ENCODE peak calls at places on chromosomes 5 and 9, in four cellular contexts. One of them, this sample, is unnamed.

GRCh38 chr5:96537386-96537785 is 104.3 kb upstream of the PCSK1 start:
- DNase-seq in CD4-positive, alpha-beta T cell: no peak
- DNase-seq in prostate gland: no peak
- DNase-seq in fibroblast of lung: peak
- DNase-seq in this sample: no peak

GRCh38 chr9:88658311-88658822 is 123.4 kb downstream of the NXNL2 start:
- DNase-seq in fibroblast of lung: peak
- DNase-seq in CD4-positive, alpha-beta T cell: no peak
- DNase-seq in prostate gland: no peak
- DNase-seq in this sample: no peak

GRCh38 chr5:61534481-61535267 is 202.6 kb downstream of the ZSWIM6 start:
- DNase-seq in prostate gland: no peak
- DNase-seq in CD4-positive, alpha-beta T cell: no peak
- DNase-seq in fibroblast of lung: no peak
- DNase-seq in this sample: no peak

GRCh38 chr5:171639966-171640365 is 145.7 kb upstream of the SMIM23 start:
- DNase-seq in prostate gland: no peak
- DNase-seq in fibroblast of lung: peak
- DNase-seq in CD4-positive, alpha-beta T cell: no peak
- DNase-seq in this sample: no peak

GRCh38 chr9:116471093-116471906 is 215.8 kb upstream of the TRIM32 start:
- DNase-seq in prostate gland: no peak
- DNase-seq in CD4-positive, alpha-beta T cell: no peak
- DNase-seq in fibroblast of lung: peak
- DNase-seq in this sample: peak

GRCh38 chr9:69089491-69089890 is 53.9 kb downstream of the FXN start:
- DNase-seq in prostate gland: no peak
- DNase-seq in CD4-positive, alpha-beta T cell: no peak
- DNase-seq in fibroblast of lung: no peak
- DNase-seq in this sample: no peak

GRCh38 chr5:56530031-56530430 is 285.3 kb upstream of the MAP3K1 start:
- DNase-seq in fibroblast of lung: no peak
- DNase-seq in CD4-positive, alpha-beta T cell: no peak
- DNase-seq in prostate gland: no peak
- DNase-seq in this sample: no peak

GRCh38 chr5:53645581-53645980 is 85.1 kb downstream of the NDUFS4 start:
- DNase-seq in prostate gland: no peak
- DNase-seq in fibroblast of lung: no peak
- DNase-seq in CD4-positive, alpha-beta T cell: no peak
- DNase-seq in this sample: no peak

GRCh38 chr5:71939452-71939932 is 167.8 kb upstream of the MAP1B start:
- DNase-seq in fibroblast of lung: no peak
- DNase-seq in prostate gland: no peak
- DNase-seq in CD4-positive, alpha-beta T cell: no peak
- DNase-seq in this sample: no peak

GRCh38 chr9:98484218-98484617 is 224.5 kb downstream of the GABBR2 start:
- DNase-seq in prostate gland: no peak
- DNase-seq in CD4-positive, alpha-beta T cell: no peak
- DNase-seq in fibroblast of lung: peak
- DNase-seq in this sample: no peak

GRCh38 chr9:14313378-14313940 is 482 bp downstream of the NFIB start:
- DNase-seq in prostate gland: no peak
- DNase-seq in fibroblast of lung: peak
- DNase-seq in CD4-positive, alpha-beta T cell: no peak
- DNase-seq in this sample: peak

GRCh38 chr9:108743426-108743825 is 112.4 kb downstream of the ACTL7B start:
- DNase-seq in prostate gland: no peak
- DNase-seq in fibroblast of lung: no peak
- DNase-seq in CD4-positive, alpha-beta T cell: no peak
- DNase-seq in this sample: no peak

GRCh38 chr5:61450170-61450815 is 118.2 kb downstream of the ZSWIM6 start:
- DNase-seq in CD4-positive, alpha-beta T cell: no peak
- DNase-seq in fibroblast of lung: peak
- DNase-seq in prostate gland: no peak
- DNase-seq in this sample: no peak

GRCh38 chr9:30972654-30973053 is 1411.8 kb upstream of the ACO1 start:
- DNase-seq in prostate gland: no peak
- DNase-seq in fibroblast of lung: no peak
- DNase-seq in CD4-positive, alpha-beta T cell: no peak
- DNase-seq in this sample: no peak

GRCh38 chr5:125026900-125027731 is 280.7 kb upstream of the ZNF608 start:
- DNase-seq in CD4-positive, alpha-beta T cell: no peak
- DNase-seq in prostate gland: peak
- DNase-seq in fibroblast of lung: peak
- DNase-seq in this sample: peak

GRCh38 chr5:150960791-150961396 is 56.1 kb upstream of the ZNF300 start:
- DNase-seq in prostate gland: no peak
- DNase-seq in fibroblast of lung: peak
- DNase-seq in CD4-positive, alpha-beta T cell: no peak
- DNase-seq in this sample: no peak

GRCh38 chr9:33044677-33045282 is 19.7 kb downstream of the DNAJA1 start:
- DNase-seq in CD4-positive, alpha-beta T cell: no peak
- DNase-seq in fibroblast of lung: peak
- DNase-seq in prostate gland: peak
- DNase-seq in this sample: peak

GRCh38 chr5:6505415-6505763 is 56.7 kb downstream of the UBE2QL1 start:
- DNase-seq in fibroblast of lung: no peak
- DNase-seq in prostate gland: no peak
- DNase-seq in CD4-positive, alpha-beta T cell: no peak
- DNase-seq in this sample: no peak

GRCh38 chr5:74641778-74642542 is 1.4 kb upstream of the ENC1 start:
- DNase-seq in CD4-positive, alpha-beta T cell: no peak
- DNase-seq in fibroblast of lung: peak
- DNase-seq in prostate gland: peak
- DNase-seq in this sample: peak

GRCh38 chr9:13628526-13628925 is 349.0 kb upstream of the MPDZ start:
- DNase-seq in CD4-positive, alpha-beta T cell: no peak
- DNase-seq in fibroblast of lung: peak
- DNase-seq in prostate gland: no peak
- DNase-seq in this sample: no peak

GRCh38 chr5:139061856-139062255 is 136.3 kb downstream of the SIL1 start:
- DNase-seq in fibroblast of lung: peak
- DNase-seq in CD4-positive, alpha-beta T cell: no peak
- DNase-seq in prostate gland: no peak
- DNase-seq in this sample: peak

GRCh38 chr5:88897748-88898147 is 14.8 kb upstream of the MEF2C start:
- DNase-seq in prostate gland: no peak
- DNase-seq in fibroblast of lung: no peak
- DNase-seq in CD4-positive, alpha-beta T cell: no peak
- DNase-seq in this sample: no peak

GRCh38 chr9:126326228-126327015 is at the start of gene MVB12B:
- DNase-seq in CD4-positive, alpha-beta T cell: peak
- DNase-seq in prostate gland: peak
- DNase-seq in fibroblast of lung: no peak
- DNase-seq in this sample: peak

GRCh38 chr5:96243862-96244261 is 189.2 kb downstream of the PCSK1 start:
- DNase-seq in fibroblast of lung: no peak
- DNase-seq in CD4-positive, alpha-beta T cell: no peak
- DNase-seq in prostate gland: no peak
- DNase-seq in this sample: no peak

GRCh38 chr5:116441223-116441622 is 133.4 kb downstream of the SEMA6A start:
- DNase-seq in fibroblast of lung: no peak
- DNase-seq in CD4-positive, alpha-beta T cell: no peak
- DNase-seq in prostate gland: no peak
- DNase-seq in this sample: no peak

GRCh38 chr5:61280766-61281427 is 51.2 kb upstream of the ZSWIM6 start:
- DNase-seq in CD4-positive, alpha-beta T cell: no peak
- DNase-seq in fibroblast of lung: peak
- DNase-seq in prostate gland: peak
- DNase-seq in this sample: no peak

GRCh38 chr5:32909207-32909606 is 198.1 kb downstream of the NPR3 start:
- DNase-seq in prostate gland: no peak
- DNase-seq in fibroblast of lung: peak
- DNase-seq in CD4-positive, alpha-beta T cell: no peak
- DNase-seq in this sample: peak

GRCh38 chr9:12766357-12766756 is 8.5 kb upstream of the LURAP1L start:
- DNase-seq in prostate gland: no peak
- DNase-seq in CD4-positive, alpha-beta T cell: no peak
- DNase-seq in fibroblast of lung: no peak
- DNase-seq in this sample: no peak

GRCh38 chr9:82036101-82036500 is 47.5 kb downstream of the SPATA31D1 start:
- DNase-seq in prostate gland: no peak
- DNase-seq in CD4-positive, alpha-beta T cell: no peak
- DNase-seq in fibroblast of lung: no peak
- DNase-seq in this sample: no peak

GRCh38 chr5:152470167-152470566 is 65.1 kb upstream of the NMUR2 start:
- DNase-seq in fibroblast of lung: no peak
- DNase-seq in CD4-positive, alpha-beta T cell: no peak
- DNase-seq in prostate gland: no peak
- DNase-seq in this sample: no peak

DNA sequence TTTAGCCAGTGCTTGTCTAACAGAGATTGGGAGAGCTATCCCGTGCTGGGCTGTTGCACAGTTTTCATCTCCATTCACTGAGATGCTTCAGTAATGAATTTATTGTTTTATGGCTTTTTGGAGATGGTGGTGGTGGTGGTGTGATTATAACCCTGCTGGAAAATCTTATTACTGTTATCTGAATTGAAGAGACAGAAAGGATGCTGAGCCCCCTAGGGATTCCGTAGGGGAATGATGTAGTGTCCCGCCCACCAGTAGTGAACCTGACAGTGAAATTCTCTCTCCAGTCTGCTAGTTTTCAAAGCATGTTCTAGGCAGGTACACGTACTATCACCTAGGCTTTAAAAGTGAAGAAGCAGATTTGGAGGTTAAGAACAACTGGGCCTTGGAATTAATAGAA is 1.9 kb downstream of the RAI14 start:
- DNase-seq in fibroblast of lung: peak
- DNase-seq in prostate gland: no peak
- DNase-seq in CD4-positive, alpha-beta T cell: no peak
- DNase-seq in this sample: peak
- H3K27ac ChIP-seq in fibroblast of lung: peak
- H3K27ac ChIP-seq in prostate gland: no peak
- H3K27ac ChIP-seq in CD4-positive, alpha-beta T cell: no peak
- H3K27ac ChIP-seq in this sample: no peak

GRCh38 chr5:170305646-170306025 is 8.1 kb upstream of the LCP2 start:
- DNase-seq in fibroblast of lung: no peak
- DNase-seq in prostate gland: no peak
- DNase-seq in CD4-positive, alpha-beta T cell: no peak
- DNase-seq in this sample: no peak
- H3K27ac ChIP-seq in fibroblast of lung: no peak
- H3K27ac ChIP-seq in prostate gland: no peak
- H3K27ac ChIP-seq in CD4-positive, alpha-beta T cell: no peak
- H3K27ac ChIP-seq in this sample: peak

DNA sequence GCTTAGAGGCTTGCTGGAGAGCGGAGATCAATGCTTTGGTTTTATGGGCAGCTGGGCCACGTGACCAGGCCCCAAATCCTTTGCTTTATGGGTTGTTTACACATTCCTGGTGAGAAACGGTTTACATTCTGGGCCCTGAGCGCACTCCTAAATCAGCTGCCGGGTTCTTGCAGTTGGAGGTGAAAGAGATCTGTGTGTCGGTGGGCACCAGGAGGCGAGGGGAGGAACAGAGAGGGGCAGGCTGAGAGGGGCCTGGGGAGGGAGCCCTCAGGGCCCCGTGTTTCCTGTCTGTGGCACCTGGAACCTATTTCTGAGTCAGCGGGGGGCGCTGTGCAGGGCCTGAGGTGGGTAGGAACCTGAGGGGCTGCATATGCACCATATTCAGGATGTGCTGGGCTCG is 63.5 kb upstream of the HAND1 start:
- DNase-seq in fibroblast of lung: no peak
- DNase-seq in prostate gland: no peak
- DNase-seq in CD4-positive, alpha-beta T cell: no peak
- DNase-seq in this sample: no peak
- H3K27ac ChIP-seq in fibroblast of lung: no peak
- H3K27ac ChIP-seq in prostate gland: no peak
- H3K27ac ChIP-seq in CD4-positive, alpha-beta T cell: no peak
- H3K27ac ChIP-seq in this sample: no peak

DNA sequence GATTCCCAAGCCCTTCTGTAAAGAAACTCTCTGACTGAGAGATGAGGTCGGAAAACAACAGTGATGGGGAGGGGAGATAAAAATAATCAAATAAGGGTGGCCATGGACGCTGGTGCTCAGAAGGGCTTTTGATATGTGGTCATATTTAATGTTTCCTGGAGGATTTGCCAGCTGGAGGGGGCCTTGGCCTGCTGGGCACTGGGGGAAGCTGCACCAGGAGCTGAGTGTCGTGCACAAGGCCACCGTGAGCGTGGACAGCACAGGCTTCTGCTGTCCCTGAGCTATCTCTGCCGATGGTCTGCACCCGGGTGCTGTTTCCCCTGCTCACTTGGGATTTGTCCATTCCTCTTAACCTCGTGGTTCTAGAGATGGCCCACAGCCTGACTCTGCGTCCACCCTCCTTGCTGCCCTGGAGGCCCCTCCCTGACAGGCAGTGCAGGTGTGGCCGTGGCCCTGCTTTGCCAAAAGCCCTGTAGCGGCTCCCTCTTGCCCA is 24.0 kb downstream of the NEURL1B start:
- DNase-seq in prostate gland: no peak
- DNase-seq in CD4-positive, alpha-beta T cell: no peak
- DNase-seq in fibroblast of lung: no peak
- DNase-seq in this sample: no peak
- H3K27ac ChIP-seq in prostate gland: no peak
- H3K27ac ChIP-seq in CD4-positive, alpha-beta T cell: no peak
- H3K27ac ChIP-seq in fibroblast of lung: no peak
- H3K27ac ChIP-seq in this sample: peak

GRCh38 chr9:73153793-73154227 is 2.1 kb downstream of the ANXA1 start:
- DNase-seq in CD4-positive, alpha-beta T cell: no peak
- DNase-seq in prostate gland: no peak
- DNase-seq in fibroblast of lung: peak
- DNase-seq in this sample: no peak

GRCh38 chr9:73154271-73154670 is 2.6 kb downstream of the ANXA1 start:
- DNase-seq in fibroblast of lung: no peak
- DNase-seq in CD4-positive, alpha-beta T cell: no peak
- DNase-seq in prostate gland: no peak
- DNase-seq in this sample: no peak

GRCh38 chr9:73151653-73152382 is at the start of gene ANXA1:
- DNase-seq in fibroblast of lung: peak
- DNase-seq in CD4-positive, alpha-beta T cell: no peak
- DNase-seq in prostate gland: peak
- DNase-seq in this sample: no peak

GRCh38 chr9:73152953-73153352 is 1.3 kb downstream of the ANXA1 start:
- DNase-seq in prostate gland: no peak
- DNase-seq in fibroblast of lung: peak
- DNase-seq in CD4-positive, alpha-beta T cell: no peak
- DNase-seq in this sample: no peak

DNA sequence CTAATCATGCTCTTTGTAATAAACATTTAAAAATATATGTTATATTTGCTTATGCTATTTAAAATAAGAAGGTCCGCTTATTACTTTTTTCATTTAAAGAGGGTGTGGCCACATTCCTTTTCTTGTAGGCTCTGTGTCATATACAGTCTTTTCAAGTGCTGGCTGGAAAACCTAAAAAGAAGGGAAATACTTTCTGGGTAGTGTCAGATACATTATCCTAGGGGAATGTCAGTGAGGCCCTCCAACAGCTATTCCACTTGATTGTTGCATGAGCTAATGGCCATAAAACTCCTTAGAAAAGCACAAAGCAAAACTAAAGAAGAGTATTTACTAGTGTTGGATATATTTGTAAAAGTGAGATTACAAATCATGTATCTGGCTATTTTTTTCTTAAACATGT is 780 bp downstream of the ANXA1 start:
- DNase-seq in fibroblast of lung: peak
- DNase-seq in CD4-positive, alpha-beta T cell: no peak
- DNase-seq in prostate gland: no peak
- DNase-seq in this sample: peak
- H3K27ac ChIP-seq in fibroblast of lung: peak
- H3K27ac ChIP-seq in CD4-positive, alpha-beta T cell: peak
- H3K27ac ChIP-seq in prostate gland: peak
- H3K27ac ChIP-seq in this sample: no peak

GRCh38 chr9:113794721-113795120 is 81.4 kb upstream of the ZNF618 start:
- DNase-seq in prostate gland: no peak
- DNase-seq in fibroblast of lung: no peak
- DNase-seq in CD4-positive, alpha-beta T cell: no peak
- DNase-seq in this sample: no peak
- H3K27ac ChIP-seq in prostate gland: no peak
- H3K27ac ChIP-seq in fibroblast of lung: no peak
- H3K27ac ChIP-seq in CD4-positive, alpha-beta T cell: no peak
- H3K27ac ChIP-seq in this sample: no peak

This sample was measured in cardiac muscle cell.